ENCODE peak calls at places on chromosomes 16 and 17, in four cellular contexts. One of them, this sample, is unnamed.

GRCh38 chr17:8741366-8741765 is 3.3 kb downstream of the CCDC42 start:
- DNase-seq in IMR-90: no peak
- DNase-seq in mesendoderm: no peak
- DNase-seq in H1: no peak
- DNase-seq in this sample: no peak

GRCh38 chr16:59758848-59759247 is 1024.7 kb upstream of the GOT2 start:
- DNase-seq in IMR-90: no peak
- DNase-seq in mesendoderm: peak
- DNase-seq in H1: no peak
- DNase-seq in this sample: no peak

GRCh38 chr17:55580596-55581133 is 69.4 kb upstream of the SMIM36 start:
- DNase-seq in IMR-90: no peak
- DNase-seq in mesendoderm: no peak
- DNase-seq in H1: no peak
- DNase-seq in this sample: no peak

GRCh38 chr17:17921192-17922082 is 50.8 kb downstream of the TOM1L2 start:
- DNase-seq in IMR-90: peak
- DNase-seq in mesendoderm: peak
- DNase-seq in H1: peak
- DNase-seq in this sample: peak

GRCh38 chr16:3520861-3521260 is 20.1 kb downstream of the CLUAP1 start:
- DNase-seq in IMR-90: no peak
- DNase-seq in mesendoderm: peak
- DNase-seq in H1: no peak
- DNase-seq in this sample: peak

GRCh38 chr16:85394511-85395206 is 218.5 kb upstream of the GSE1 start:
- DNase-seq in IMR-90: no peak
- DNase-seq in mesendoderm: peak
- DNase-seq in H1: no peak
- DNase-seq in this sample: no peak

GRCh38 chr17:3982541-3983017 is 18.3 kb upstream of the ATP2A3 start:
- DNase-seq in IMR-90: no peak
- DNase-seq in mesendoderm: no peak
- DNase-seq in H1: no peak
- DNase-seq in this sample: peak

GRCh38 chr16:57637424-57637823 is 9.0 kb downstream of the ADGRG1 start:
- DNase-seq in IMR-90: no peak
- DNase-seq in mesendoderm: no peak
- DNase-seq in H1: no peak
- DNase-seq in this sample: no peak

GRCh38 chr17:5000237-5000639 is 2.5 kb downstream of the KIF1C start:
- DNase-seq in IMR-90: no peak
- DNase-seq in mesendoderm: peak
- DNase-seq in H1: no peak
- DNase-seq in this sample: no peak

DNA sequence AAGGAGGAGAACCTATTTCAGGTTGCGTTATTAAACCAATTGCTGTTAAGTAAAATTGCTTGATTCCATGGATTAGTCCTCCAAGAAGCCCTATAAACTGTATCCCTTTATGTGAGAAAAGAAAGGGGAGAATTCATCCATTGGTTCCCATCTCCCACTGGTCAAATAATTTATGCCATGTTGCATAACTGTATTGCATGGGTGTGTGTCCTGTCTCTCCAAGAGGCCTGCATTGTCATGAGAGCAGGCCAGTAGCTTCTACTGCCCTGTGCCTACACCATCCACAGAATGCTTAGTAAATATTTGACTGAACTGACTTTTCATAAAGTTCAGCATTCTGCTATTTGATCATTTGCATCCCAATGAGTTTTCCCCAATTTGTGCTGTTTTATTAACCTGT is 11.7 kb upstream of the TOB1 start:
- DNase-seq in IMR-90: no peak
- DNase-seq in mesendoderm: no peak
- DNase-seq in H1: no peak
- DNase-seq in this sample: no peak
- H3K56ac ChIP-seq in IMR-90: no peak
- H3K56ac ChIP-seq in mesendoderm: no peak
- H3K56ac ChIP-seq in H1: no peak
- H3K56ac ChIP-seq in this sample: no peak

GRCh38 chr17:70185280-70185679 is 15.9 kb downstream of the KCNJ2 start:
- DNase-seq in IMR-90: no peak
- DNase-seq in mesendoderm: no peak
- DNase-seq in H1: no peak
- DNase-seq in this sample: no peak
- H3K56ac ChIP-seq in IMR-90: no peak
- H3K56ac ChIP-seq in mesendoderm: no peak
- H3K56ac ChIP-seq in H1: no peak
- H3K56ac ChIP-seq in this sample: no peak

GRCh38 chr17:40813804-40814203 is 8.6 kb downstream of the KRT10 start:
- DNase-seq in IMR-90: peak
- DNase-seq in mesendoderm: no peak
- DNase-seq in H1: no peak
- DNase-seq in this sample: no peak

GRCh38 chr17:40806131-40806530 is 6.4 kb upstream of the KRT28 start:
- DNase-seq in IMR-90: no peak
- DNase-seq in mesendoderm: no peak
- DNase-seq in H1: no peak
- DNase-seq in this sample: no peak

GRCh38 chr17:40810505-40810904 is 10.7 kb upstream of the KRT28 start:
- DNase-seq in IMR-90: peak
- DNase-seq in mesendoderm: no peak
- DNase-seq in H1: no peak
- DNase-seq in this sample: no peak

GRCh38 chr17:40812639-40813038 is 9.8 kb downstream of the KRT10 start:
- DNase-seq in IMR-90: no peak
- DNase-seq in mesendoderm: no peak
- DNase-seq in H1: no peak
- DNase-seq in this sample: no peak

DNA sequence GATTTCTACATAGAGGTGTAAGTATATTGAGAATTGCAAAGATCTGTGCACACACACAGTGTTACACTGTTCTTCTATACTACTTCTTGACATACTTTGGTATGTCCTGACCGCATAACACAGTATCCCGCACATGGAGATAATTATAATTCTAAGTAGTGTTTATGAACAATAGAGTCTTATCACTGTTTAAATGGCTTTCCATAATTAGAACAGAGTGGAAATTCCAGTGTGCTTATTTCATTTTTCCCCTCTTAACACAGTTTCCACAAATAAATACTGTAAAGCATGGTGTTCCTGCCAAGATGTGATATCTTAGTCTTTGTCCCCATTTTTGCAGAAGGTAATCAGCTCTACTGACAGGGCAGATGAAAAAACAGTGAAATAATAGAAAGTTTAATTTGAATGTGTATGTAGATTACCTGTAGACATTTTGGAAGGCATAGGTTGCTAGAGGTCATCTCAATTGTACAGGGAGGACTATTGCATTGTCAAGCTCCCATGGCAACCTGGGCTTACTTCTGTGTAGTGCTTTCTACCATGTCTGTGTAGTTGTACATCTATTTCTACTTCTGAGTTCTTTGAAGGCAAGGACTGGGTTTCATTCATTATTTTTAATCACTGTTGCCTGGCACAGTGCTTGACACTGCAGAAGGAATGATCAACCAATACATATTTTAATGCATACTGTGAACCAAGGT is 10.1 kb upstream of the KRT28 start:
- DNase-seq in IMR-90: peak
- DNase-seq in mesendoderm: no peak
- DNase-seq in H1: no peak
- DNase-seq in this sample: no peak
- H3K56ac ChIP-seq in IMR-90: no peak
- H3K56ac ChIP-seq in mesendoderm: no peak
- H3K56ac ChIP-seq in H1: no peak
- H3K56ac ChIP-seq in this sample: no peak

GRCh38 chr16:83271123-83271522 is 536.7 kb upstream of the HSBP1 start:
- DNase-seq in IMR-90: peak
- DNase-seq in mesendoderm: no peak
- DNase-seq in H1: no peak
- DNase-seq in this sample: no peak

GRCh38 chr16:83272201-83272600 is 535.6 kb upstream of the HSBP1 start:
- DNase-seq in IMR-90: peak
- DNase-seq in mesendoderm: no peak
- DNase-seq in H1: no peak
- DNase-seq in this sample: no peak

GRCh38 chr16:83270640-83271039 is 537.1 kb upstream of the HSBP1 start:
- DNase-seq in IMR-90: no peak
- DNase-seq in mesendoderm: no peak
- DNase-seq in H1: no peak
- DNase-seq in this sample: no peak

GRCh38 chr16:83272843-83273242 is 534.9 kb upstream of the HSBP1 start:
- DNase-seq in IMR-90: no peak
- DNase-seq in mesendoderm: no peak
- DNase-seq in H1: no peak
- DNase-seq in this sample: no peak

GRCh38 chr16:83273504-83274173 is 534.1 kb upstream of the HSBP1 start:
- DNase-seq in IMR-90: no peak
- DNase-seq in mesendoderm: no peak
- DNase-seq in H1: no peak
- DNase-seq in this sample: no peak
- H3K56ac ChIP-seq in IMR-90: no peak
- H3K56ac ChIP-seq in mesendoderm: no peak
- H3K56ac ChIP-seq in H1: no peak
- H3K56ac ChIP-seq in this sample: no peak

GRCh38 chr17:72360386-72360940 is 239.6 kb downstream of the SOX9 start:
- DNase-seq in IMR-90: no peak
- DNase-seq in mesendoderm: no peak
- DNase-seq in H1: no peak
- DNase-seq in this sample: no peak

GRCh38 chr17:72362466-72363335 is 241.9 kb downstream of the SOX9 start:
- DNase-seq in IMR-90: peak
- DNase-seq in mesendoderm: no peak
- DNase-seq in H1: no peak
- DNase-seq in this sample: no peak

GRCh38 chr17:72359811-72360210 is 239.0 kb downstream of the SOX9 start:
- DNase-seq in IMR-90: peak
- DNase-seq in mesendoderm: no peak
- DNase-seq in H1: no peak
- DNase-seq in this sample: no peak

GRCh38 chr17:72363336-72363620 is 242.5 kb downstream of the SOX9 start:
- DNase-seq in IMR-90: no peak
- DNase-seq in mesendoderm: no peak
- DNase-seq in H1: no peak
- DNase-seq in this sample: no peak

DNA sequence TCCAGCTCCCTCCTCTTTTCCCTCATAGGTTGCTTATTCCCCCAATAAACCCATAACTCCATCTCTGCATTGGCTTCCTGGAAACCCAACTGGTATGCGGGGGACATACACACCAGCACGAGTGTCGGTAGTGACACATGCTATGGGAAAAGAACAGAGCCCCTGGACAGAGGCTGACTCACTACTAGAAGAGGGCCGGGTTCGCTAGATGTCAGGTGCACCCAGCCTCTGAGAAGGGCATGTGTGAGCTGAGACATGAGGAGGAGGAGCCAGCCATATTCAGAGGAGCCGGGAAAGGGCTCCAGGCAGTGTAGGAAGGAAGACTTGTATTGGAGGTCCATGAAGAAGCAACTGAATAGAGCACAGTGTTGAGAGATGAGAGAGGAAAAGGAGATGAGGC is 241.1 kb downstream of the SOX9 start:
- DNase-seq in IMR-90: peak
- DNase-seq in mesendoderm: no peak
- DNase-seq in H1: no peak
- DNase-seq in this sample: no peak
- H3K56ac ChIP-seq in IMR-90: peak
- H3K56ac ChIP-seq in mesendoderm: no peak
- H3K56ac ChIP-seq in H1: no peak
- H3K56ac ChIP-seq in this sample: no peak

DNA sequence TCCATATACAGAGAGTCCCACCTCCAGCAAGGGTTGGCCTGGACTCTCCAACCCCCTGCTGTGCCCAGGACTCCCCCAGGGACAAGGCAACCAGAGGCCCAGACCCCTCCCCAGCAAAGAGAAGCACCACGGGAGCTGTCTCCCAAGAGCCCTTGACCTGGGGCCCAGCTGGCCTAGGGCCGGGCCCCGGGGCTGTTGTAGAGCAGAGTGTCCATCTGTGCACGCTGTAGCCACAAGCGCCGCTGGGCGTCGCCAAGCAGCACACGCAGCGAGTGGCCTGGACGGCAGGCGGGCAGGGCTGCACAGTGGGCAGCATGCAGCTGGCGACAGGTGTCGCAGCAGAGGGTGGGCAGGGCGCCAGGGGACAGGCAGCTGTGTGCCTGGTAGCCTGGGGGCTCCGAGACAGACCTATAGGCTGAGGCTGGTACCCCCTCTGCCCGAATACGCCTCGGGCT is 4.3 kb downstream of the SPATA2L start:
- DNase-seq in IMR-90: no peak
- DNase-seq in mesendoderm: no peak
- DNase-seq in H1: no peak
- DNase-seq in this sample: no peak
- H3K56ac ChIP-seq in IMR-90: no peak
- H3K56ac ChIP-seq in mesendoderm: no peak
- H3K56ac ChIP-seq in H1: no peak
- H3K56ac ChIP-seq in this sample: no peak

GRCh38 chr17:7640783-7641182 is 9.9 kb upstream of the ATP1B2 start:
- DNase-seq in IMR-90: no peak
- DNase-seq in mesendoderm: no peak
- DNase-seq in H1: no peak
- DNase-seq in this sample: no peak
- H3K56ac ChIP-seq in IMR-90: no peak
- H3K56ac ChIP-seq in mesendoderm: no peak
- H3K56ac ChIP-seq in H1: no peak
- H3K56ac ChIP-seq in this sample: no peak